ENCODE peak calls at places on chromosomes 13 and 19, in seven cellular contexts. One of them, this sample, is unnamed. For H3K9me3, the result is how much of the 10 kb centered on the place peaks cover.

GRCh38 chr19:41998246-41999020 is 4.4 kb upstream of the ATP1A3 start:
- DNase-seq in psoas muscle: no peak
- DNase-seq in fibroblast of lung: peak
- DNase-seq in GM23248: peak
- DNase-seq in transverse colon: peak
- DNase-seq in neuronal stem cell: peak
- DNase-seq in thoracic aorta: no peak
- DNase-seq in this sample: peak

GRCh38 chr13:63636231-63636993 is 2220.8 kb upstream of the PCDH20 start:
- DNase-seq in thoracic aorta: no peak
- DNase-seq in GM23248: no peak
- DNase-seq in psoas muscle: no peak
- DNase-seq in neuronal stem cell: no peak
- DNase-seq in fibroblast of lung: no peak
- DNase-seq in transverse colon: no peak
- DNase-seq in this sample: no peak

GRCh38 chr19:5718579-5719273 is 1.2 kb downstream of the LONP1 start:
- DNase-seq in fibroblast of lung: peak
- DNase-seq in GM23248: peak
- DNase-seq in psoas muscle: no peak
- DNase-seq in neuronal stem cell: no peak
- DNase-seq in thoracic aorta: no peak
- DNase-seq in transverse colon: no peak
- DNase-seq in this sample: no peak

GRCh38 chr19:12913871-12914690 is 5.0 kb downstream of the SYCE2 start:
- DNase-seq in thoracic aorta: no peak
- DNase-seq in GM23248: peak
- DNase-seq in neuronal stem cell: no peak
- DNase-seq in psoas muscle: no peak
- DNase-seq in fibroblast of lung: peak
- DNase-seq in transverse colon: peak
- DNase-seq in this sample: no peak

GRCh38 chr13:52599037-52599852 is 43.0 kb upstream of the HNRNPA1L2 start:
- DNase-seq in fibroblast of lung: peak
- DNase-seq in neuronal stem cell: no peak
- DNase-seq in psoas muscle: no peak
- DNase-seq in transverse colon: no peak
- DNase-seq in GM23248: peak
- DNase-seq in thoracic aorta: no peak
- DNase-seq in this sample: peak

GRCh38 chr19:42563352-42564210 is 31.1 kb downstream of the CEACAM8 start:
- DNase-seq in thoracic aorta: no peak
- DNase-seq in GM23248: peak
- DNase-seq in neuronal stem cell: peak
- DNase-seq in transverse colon: peak
- DNase-seq in psoas muscle: no peak
- DNase-seq in fibroblast of lung: peak
- DNase-seq in this sample: peak

GRCh38 chr19:28067882-28068281 is 1145.1 kb downstream of the UQCRFS1 start:
- DNase-seq in thoracic aorta: no peak
- DNase-seq in GM23248: no peak
- DNase-seq in neuronal stem cell: no peak
- DNase-seq in transverse colon: no peak
- DNase-seq in fibroblast of lung: peak
- DNase-seq in psoas muscle: no peak
- DNase-seq in this sample: no peak

GRCh38 chr19:7699422-7700127 is 2.4 kb downstream of the FCER2 start:
- DNase-seq in psoas muscle: no peak
- DNase-seq in GM23248: peak
- DNase-seq in transverse colon: no peak
- DNase-seq in neuronal stem cell: no peak
- DNase-seq in thoracic aorta: no peak
- DNase-seq in fibroblast of lung: peak
- DNase-seq in this sample: no peak

GRCh38 chr19:12974301-12975220 is 5.2 kb downstream of the DAND5 start:
- DNase-seq in GM23248: peak
- DNase-seq in transverse colon: no peak
- DNase-seq in thoracic aorta: no peak
- DNase-seq in neuronal stem cell: no peak
- DNase-seq in psoas muscle: no peak
- DNase-seq in fibroblast of lung: no peak
- DNase-seq in this sample: no peak

GRCh38 chr19:34573226-34573864 is 91.8 kb downstream of the WTIP start:
- DNase-seq in GM23248: no peak
- DNase-seq in thoracic aorta: no peak
- DNase-seq in neuronal stem cell: no peak
- DNase-seq in fibroblast of lung: no peak
- DNase-seq in psoas muscle: no peak
- DNase-seq in transverse colon: no peak
- DNase-seq in this sample: no peak

GRCh38 chr19:10655457-10656312 is 1.5 kb downstream of the ILF3 start:
- DNase-seq in fibroblast of lung: peak
- DNase-seq in GM23248: peak
- DNase-seq in thoracic aorta: no peak
- DNase-seq in neuronal stem cell: no peak
- DNase-seq in psoas muscle: no peak
- DNase-seq in transverse colon: peak
- DNase-seq in this sample: peak

GRCh38 chr19:47707135-47707925 is 5.9 kb upstream of the EHD2 start:
- DNase-seq in fibroblast of lung: peak
- DNase-seq in GM23248: peak
- DNase-seq in neuronal stem cell: peak
- DNase-seq in transverse colon: peak
- DNase-seq in psoas muscle: peak
- DNase-seq in thoracic aorta: no peak
- DNase-seq in this sample: peak

GRCh38 chr19:55112781-55113569 is 4.5 kb downstream of the PPP1R12C start:
- DNase-seq in thoracic aorta: no peak
- DNase-seq in fibroblast of lung: no peak
- DNase-seq in psoas muscle: no peak
- DNase-seq in transverse colon: no peak
- DNase-seq in neuronal stem cell: no peak
- DNase-seq in GM23248: no peak
- DNase-seq in this sample: no peak

GRCh38 chr19:38744906-38745305 is 632 bp upstream of the CAPN12 start:
- DNase-seq in neuronal stem cell: no peak
- DNase-seq in thoracic aorta: no peak
- DNase-seq in fibroblast of lung: no peak
- DNase-seq in GM23248: no peak
- DNase-seq in psoas muscle: no peak
- DNase-seq in transverse colon: no peak
- DNase-seq in this sample: no peak

GRCh38 chr13:66723606-66724005 is 506.5 kb downstream of the PCDH9 start:
- DNase-seq in psoas muscle: no peak
- DNase-seq in neuronal stem cell: no peak
- DNase-seq in transverse colon: no peak
- DNase-seq in GM23248: no peak
- DNase-seq in thoracic aorta: no peak
- DNase-seq in fibroblast of lung: no peak
- DNase-seq in this sample: no peak

GRCh38 chr13:109941221-109941620 is 154.8 kb upstream of the IRS2 start:
- DNase-seq in fibroblast of lung: no peak
- DNase-seq in thoracic aorta: no peak
- DNase-seq in psoas muscle: no peak
- DNase-seq in transverse colon: no peak
- DNase-seq in GM23248: no peak
- DNase-seq in neuronal stem cell: no peak
- DNase-seq in this sample: no peak

GRCh38 chr13:109941951-109942350 is 155.6 kb upstream of the IRS2 start:
- DNase-seq in neuronal stem cell: no peak
- DNase-seq in thoracic aorta: no peak
- DNase-seq in GM23248: peak
- DNase-seq in fibroblast of lung: peak
- DNase-seq in transverse colon: no peak
- DNase-seq in psoas muscle: no peak
- DNase-seq in this sample: no peak

GRCh38 chr13:109940637-109941036 is 154.3 kb upstream of the IRS2 start:
- DNase-seq in transverse colon: no peak
- DNase-seq in GM23248: no peak
- DNase-seq in thoracic aorta: no peak
- DNase-seq in neuronal stem cell: no peak
- DNase-seq in fibroblast of lung: no peak
- DNase-seq in psoas muscle: no peak
- DNase-seq in this sample: no peak

GRCh38 chr13:109949395-109949794 is 163.0 kb upstream of the IRS2 start:
- DNase-seq in GM23248: peak
- DNase-seq in psoas muscle: no peak
- DNase-seq in neuronal stem cell: no peak
- DNase-seq in transverse colon: no peak
- DNase-seq in thoracic aorta: no peak
- DNase-seq in fibroblast of lung: peak
- DNase-seq in this sample: no peak

DNA sequence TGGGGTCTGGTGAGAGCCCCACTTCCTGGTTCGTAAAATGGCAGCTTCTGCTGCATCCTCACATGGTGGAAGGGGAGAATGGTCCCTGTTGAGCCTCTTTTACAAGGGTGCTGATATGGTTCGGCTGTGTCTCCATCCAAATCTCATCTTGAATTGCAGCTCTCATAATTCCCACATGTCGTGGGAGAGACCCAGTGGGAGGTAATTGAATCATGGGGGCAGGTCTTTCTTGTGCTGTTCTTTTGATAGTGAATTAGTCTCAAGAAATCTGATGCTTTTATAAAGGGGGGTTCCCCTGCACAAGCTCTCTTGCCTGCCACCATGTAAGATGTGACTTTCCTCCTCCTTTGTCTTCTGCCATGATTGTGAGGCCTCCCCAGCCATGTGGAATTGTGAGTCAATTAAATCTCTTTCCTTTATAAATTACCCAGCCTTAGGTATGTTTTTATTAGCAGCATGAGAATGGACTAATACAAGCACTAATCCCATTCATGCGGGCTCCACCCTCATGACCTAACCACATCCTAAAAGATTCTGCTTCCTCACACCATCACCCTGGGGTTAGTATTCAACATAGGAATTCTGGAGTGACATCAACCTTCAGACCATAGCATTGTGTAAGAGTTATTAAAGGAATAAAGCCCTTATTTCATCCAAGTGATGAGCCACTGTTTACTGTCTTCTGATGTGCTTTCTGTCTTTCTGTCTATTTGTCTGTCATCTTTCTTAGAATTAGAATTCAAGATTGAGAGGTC is 159.0 kb upstream of the IRS2 start:
- DNase-seq in thoracic aorta: no peak
- DNase-seq in GM23248: peak
- DNase-seq in psoas muscle: no peak
- DNase-seq in neuronal stem cell: no peak
- DNase-seq in transverse colon: no peak
- DNase-seq in fibroblast of lung: peak
- DNase-seq in this sample: no peak
- H3K27ac ChIP-seq in thoracic aorta: no peak
- H3K27ac ChIP-seq in GM23248: peak
- H3K27ac ChIP-seq in psoas muscle: no peak
- H3K27ac ChIP-seq in neuronal stem cell: no peak
- H3K27ac ChIP-seq in transverse colon: no peak
- H3K27ac ChIP-seq in fibroblast of lung: no peak
- H3K27ac ChIP-seq in this sample: no peak

GRCh38 chr19:44280916-44281315 is 21.2 kb downstream of the ZNF233 start:
- DNase-seq in GM23248: no peak
- DNase-seq in transverse colon: no peak
- DNase-seq in fibroblast of lung: no peak
- DNase-seq in thoracic aorta: no peak
- DNase-seq in psoas muscle: no peak
- DNase-seq in neuronal stem cell: no peak
- DNase-seq in this sample: no peak
- H3K9me3 ChIP-seq in GM23248: under half
- H3K9me3 ChIP-seq in transverse colon: under half
- H3K9me3 ChIP-seq in fibroblast of lung: under half
- H3K9me3 ChIP-seq in thoracic aorta: half or more
- H3K9me3 ChIP-seq in psoas muscle: half or more
- H3K9me3 ChIP-seq in neuronal stem cell: under half
- H3K9me3 ChIP-seq in this sample: under half

GRCh38 chr13:100088282-100088647 is 628 bp upstream of the PCCA start:
- DNase-seq in psoas muscle: no peak
- DNase-seq in thoracic aorta: no peak
- DNase-seq in neuronal stem cell: no peak
- DNase-seq in transverse colon: no peak
- DNase-seq in GM23248: no peak
- DNase-seq in fibroblast of lung: no peak
- DNase-seq in this sample: no peak

GRCh38 chr13:100089633-100090032 is 740 bp downstream of the PCCA start:
- DNase-seq in neuronal stem cell: no peak
- DNase-seq in fibroblast of lung: peak
- DNase-seq in transverse colon: no peak
- DNase-seq in GM23248: peak
- DNase-seq in thoracic aorta: no peak
- DNase-seq in psoas muscle: no peak
- DNase-seq in this sample: no peak

GRCh38 chr13:100090861-100091260 is 2.0 kb downstream of the PCCA start:
- DNase-seq in GM23248: no peak
- DNase-seq in fibroblast of lung: no peak
- DNase-seq in neuronal stem cell: no peak
- DNase-seq in psoas muscle: no peak
- DNase-seq in transverse colon: no peak
- DNase-seq in thoracic aorta: no peak
- DNase-seq in this sample: no peak

DNA sequence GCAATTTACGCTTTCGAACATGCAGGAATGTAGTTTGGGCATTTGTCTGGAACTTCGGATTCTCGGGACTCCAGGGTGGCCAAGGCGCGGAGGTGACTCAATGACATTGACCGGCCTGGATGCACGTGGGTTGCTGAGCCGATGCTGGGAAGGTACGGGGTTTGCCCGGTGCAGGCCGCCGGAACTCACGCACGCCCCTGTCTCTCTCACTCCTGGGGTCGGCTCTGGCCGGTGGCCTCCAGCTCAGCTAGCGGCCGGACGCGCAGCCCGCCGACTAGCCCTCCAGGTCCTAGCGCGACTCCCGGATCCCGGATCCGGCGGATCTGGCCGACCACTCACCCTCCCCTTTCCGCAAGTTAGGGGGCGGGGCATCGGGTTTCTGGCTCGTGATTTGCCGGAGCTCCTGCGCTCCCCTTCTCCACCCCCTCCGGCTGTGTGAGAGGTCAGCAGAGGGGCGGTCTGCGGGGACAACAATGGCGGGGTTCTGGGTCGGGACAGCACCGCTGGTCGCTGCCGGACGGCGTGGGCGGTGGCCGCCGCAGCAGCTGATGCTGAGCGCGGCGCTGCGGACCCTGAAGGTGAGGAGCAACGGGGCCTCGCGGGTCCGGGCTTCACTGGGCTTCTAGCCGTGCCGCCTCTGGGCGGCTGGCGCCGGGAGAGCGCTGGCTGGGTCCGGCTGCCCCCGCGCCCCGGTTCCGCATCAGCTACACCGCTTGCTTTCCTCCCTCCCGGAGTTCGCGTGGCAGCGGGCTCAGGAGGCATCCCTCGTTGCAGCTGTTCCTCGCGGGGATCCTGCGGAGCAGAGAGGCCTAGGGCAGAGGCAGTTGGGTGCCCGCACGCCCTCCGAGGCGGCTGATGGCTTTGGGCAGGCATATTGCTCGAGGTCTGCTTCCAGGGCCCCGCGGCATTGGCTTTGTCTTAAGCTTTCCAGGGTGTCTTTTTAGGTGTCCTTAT is at the start of gene PCCA:
- DNase-seq in thoracic aorta: peak
- DNase-seq in transverse colon: peak
- DNase-seq in neuronal stem cell: peak
- DNase-seq in psoas muscle: peak
- DNase-seq in GM23248: peak
- DNase-seq in fibroblast of lung: peak
- DNase-seq in this sample: peak
- H3K27ac ChIP-seq in thoracic aorta: peak
- H3K27ac ChIP-seq in transverse colon: peak
- H3K27ac ChIP-seq in neuronal stem cell: peak
- H3K27ac ChIP-seq in psoas muscle: peak
- H3K27ac ChIP-seq in GM23248: peak
- H3K27ac ChIP-seq in fibroblast of lung: peak
- H3K27ac ChIP-seq in this sample: peak

GRCh38 chr19:21383980-21384582 is 12.9 kb upstream of the ZNF493 start:
- DNase-seq in psoas muscle: no peak
- DNase-seq in transverse colon: no peak
- DNase-seq in thoracic aorta: no peak
- DNase-seq in fibroblast of lung: no peak
- DNase-seq in GM23248: no peak
- DNase-seq in neuronal stem cell: no peak
- DNase-seq in this sample: no peak
- H3K9me3 ChIP-seq in psoas muscle: half or more
- H3K9me3 ChIP-seq in transverse colon: half or more
- H3K9me3 ChIP-seq in thoracic aorta: half or more
- H3K9me3 ChIP-seq in fibroblast of lung: under half
- H3K9me3 ChIP-seq in GM23248: under half
- H3K9me3 ChIP-seq in neuronal stem cell: under half
- H3K9me3 ChIP-seq in this sample: under half

This sample was measured in testis.